ENCODE peak calls at places on chromosomes 1 and 21, in ten cellular contexts. Y is HCT116, V is H9, S is SK-N-SH, L is colonic mucosa, M is IMR-90, D is PC-3, F is MM.1S, P is mesenchymal stem cell, J is mesendoderm. R is an unnamed sample.
A peak's percentile ranks its signal among the peaks of the same experiment; 100 is the strongest.

GRCh38 chr1:26016258-26016943 is 5.2 kb upstream of the EXTL1 start:
- DNase-seq in J (no peak), P (peak; percentile 55), F (no peak), M (peak; percentile 29), S (no peak), Y (no peak), D (no peak), V (no peak), L (no peak), R (no peak)

GRCh38 chr1:184769241-184769640 is 14.6 kb upstream of the EDEM3 start:
- DNase-seq in Y (no peak), M (no peak), D (no peak), F (no peak), L (no peak), S (no peak), P (no peak), J (no peak), V (no peak), R (no peak)

GRCh38 chr1:226651732-226652105 is 87.4 kb downstream of the ITPKB start:
- DNase-seq in S (no peak), V (no peak), L (no peak), F (no peak), J (no peak), Y (no peak), M (no peak), P (no peak), D (no peak), R (no peak)

GRCh38 chr1:18941221-18942141 is 15.0 kb downstream of the IFFO2 start:
- DNase-seq in D (peak; percentile 63), M (peak; percentile 97), J (peak; percentile 67), V (peak; percentile 63), Y (peak; percentile 32), L (no peak), S (no peak), P (no peak), F (no peak), R (no peak)

GRCh38 chr1:245599413-245600174 is 444.8 kb downstream of the KIF26B start:
- DNase-seq in J (peak; percentile 73), Y (no peak), V (peak; percentile 28), M (peak; percentile 94), S (no peak), P (peak; percentile 97), L (no peak), D (no peak), F (no peak), R (no peak)

GRCh38 chr1:6110326-6110725 is 64.6 kb downstream of the KCNAB2 start:
- DNase-seq in J (no peak), S (no peak), D (no peak), V (no peak), M (no peak), Y (no peak), P (no peak), L (no peak), F (no peak), R (no peak)

GRCh38 chr1:77465139-77465538 is 183.3 kb downstream of the AK5 start:
- DNase-seq in V (no peak), J (no peak), S (no peak), L (no peak), F (no peak), M (peak; percentile 19), Y (no peak), D (no peak), P (no peak), R (no peak)

GRCh38 chr1:47587891-47588582 is 150.2 kb downstream of the FOXD2 start:
- DNase-seq in M (no peak), V (peak; percentile 25), F (no peak), D (no peak), Y (no peak), P (peak; percentile 36), L (peak; percentile 1), J (peak; percentile 42), S (no peak), R (no peak)

GRCh38 chr1:3169621-3170356 is 100.8 kb downstream of the PRDM16 start:
- DNase-seq in P (no peak), S (no peak), Y (no peak), D (no peak), L (no peak), J (no peak), F (no peak), V (no peak), M (no peak), R (no peak)

GRCh38 chr1:187691439-187691838 is 862.7 kb downstream of the PLA2G4A start:
- DNase-seq in V (no peak), M (peak; percentile 98), Y (peak; percentile 66), P (peak; percentile 67), L (no peak), D (peak; percentile 88), J (no peak), S (no peak), F (no peak), R (no peak)

GRCh38 chr1:73180661-73181540 is 898.6 kb upstream of the NEGR1 start:
- DNase-seq in P (no peak), Y (no peak), V (peak; percentile 47), M (no peak), D (no peak), J (no peak), S (no peak), F (no peak), L (no peak), R (no peak)

GRCh38 chr1:227766653-227767277 is 31.5 kb downstream of the SNAP47 start:
- DNase-seq in J (no peak), S (no peak), D (no peak), V (no peak), Y (no peak), M (no peak), F (no peak), L (no peak), P (no peak), R (no peak)

GRCh38 chr21:44317241-44317782 is 17.5 kb downstream of the PFKL start:
- DNase-seq in V (no peak), Y (no peak), D (no peak), J (no peak), P (no peak), L (no peak), S (no peak), M (no peak), F (no peak), R (no peak)

GRCh38 chr21:41431788-41432548 is 5.9 kb downstream of the MX1 start:
- DNase-seq in J (no peak), V (peak; percentile 13), Y (no peak), P (no peak), F (no peak), D (no peak), S (peak; percentile 31), M (no peak), L (no peak), R (no peak)

GRCh38 chr1:172946814-172947507 is 103.8 kb downstream of the TNFSF18 start:
- DNase-seq in J (no peak), V (no peak), S (no peak), D (peak; percentile 59), Y (no peak), F (no peak), L (no peak), P (peak; percentile 77), M (peak; percentile 82), R (peak; percentile 51)

GRCh38 chr1:229102741-229103480 is 168.0 kb upstream of the RAB4A start:
- DNase-seq in D (no peak), S (no peak), Y (no peak), V (peak; percentile 47), L (no peak), M (no peak), F (no peak), J (peak; percentile 43), P (no peak), R (no peak)

GRCh38 chr1:205538211-205538840 is 33.9 kb downstream of the CDK18 start:
- DNase-seq in V (no peak), M (peak; percentile 13), L (peak; percentile 11), D (peak; percentile 58), J (no peak), Y (no peak), F (no peak), S (no peak), P (peak; percentile 15), R (no peak)

GRCh38 chr1:206461602-206462455 is 8.4 kb upstream of the IKBKE start:
- DNase-seq in J (peak; percentile 74), M (peak; percentile 73), D (peak; percentile 97), Y (peak; percentile 27), F (peak; percentile 84), L (peak; percentile 85), P (peak; percentile 75), S (peak; percentile 76), V (peak; percentile 61), R (peak; percentile 77)

GRCh38 chr1:198678901-198679329 is 40.1 kb downstream of the PTPRC start:
- DNase-seq in M (no peak), F (no peak), V (peak; percentile 42), D (no peak), P (no peak), Y (no peak), L (no peak), S (no peak), J (no peak), R (no peak)
- H3K4me1 ChIP-seq in M (no peaks in the 10 kb centered on the region), F (peaks cover 31% of the 10 kb centered on the region), V (no peaks in the 10 kb centered on the region), D (peaks cover 45% of the 10 kb centered on the region), P (no peaks in the 10 kb centered on the region), Y (no peaks in the 10 kb centered on the region), L (no peaks in the 10 kb centered on the region), S (peaks cover 31% of the 10 kb centered on the region), J (no peaks in the 10 kb centered on the region), R (peaks cover 93% of the 10 kb centered on the region)

DNA sequence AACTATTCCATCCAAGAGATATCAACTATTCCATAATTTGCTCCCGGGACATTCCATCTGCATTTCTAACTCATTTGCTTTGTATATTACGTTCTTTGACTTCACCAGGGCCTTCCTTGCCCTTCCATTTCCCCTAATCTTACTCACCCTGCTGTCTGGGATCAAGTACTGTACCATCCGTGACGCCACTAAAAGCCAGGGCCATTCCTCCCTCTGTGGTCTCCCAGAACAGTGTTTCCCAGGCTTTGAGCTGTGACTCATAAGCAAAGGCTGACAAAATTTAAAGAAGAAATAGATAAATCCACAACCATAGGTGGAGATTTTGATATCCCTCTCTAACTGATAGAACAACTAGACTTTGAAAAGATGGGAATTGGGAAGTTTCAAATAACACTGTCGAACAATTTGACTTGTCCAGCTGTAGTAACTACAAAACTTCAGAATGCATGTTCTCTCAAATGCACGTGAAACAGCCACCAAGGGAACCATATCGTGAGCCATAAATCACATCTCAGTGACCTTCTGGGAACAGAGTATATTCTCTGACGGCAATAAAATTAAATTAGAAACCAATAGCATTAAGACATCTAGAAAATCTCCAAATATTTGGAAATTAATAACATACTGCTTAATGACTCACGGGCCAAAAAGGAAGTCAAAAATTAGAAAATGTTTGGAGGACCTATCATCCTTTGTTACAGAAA is 501.0 kb downstream of the SETD4 start:
- DNase-seq in Y (no peak), J (no peak), S (peak; percentile 8), F (no peak), M (peak; percentile 95), L (no peak), V (no peak), P (peak; percentile 98), D (no peak), R (no peak)
- H3K9ac ChIP-seq in Y (no peak overlapping the region), J (no peak overlapping the region), S (peak overlapping the region; percentile 66), F (no peak overlapping the region), M (no peak overlapping the region), L (no peak overlapping the region), V (no peak overlapping the region), P (peak overlapping the region; percentile 78), D (no peak overlapping the region), R (no peak overlapping the region)

GRCh38 chr1:211332839-211333238 is 6.2 kb downstream of the TRAF5 start:
- DNase-seq in Y (no peak), P (peak; percentile 47), L (no peak), S (no peak), M (peak; percentile 41), D (no peak), F (no peak), V (no peak), J (no peak), R (no peak)
- H3K4me1 ChIP-seq in Y (peaks cover 17% of the 10 kb centered on the region), P (peaks cover 16% of the 10 kb centered on the region), L (peaks cover 45% of the 10 kb centered on the region), S (no peaks in the 10 kb centered on the region), M (peaks cover 16% of the 10 kb centered on the region), D (peaks cover 36% of the 10 kb centered on the region), F (peaks cover 73% of the 10 kb centered on the region), V (peaks cover 15% of the 10 kb centered on the region), J (peaks cover 30% of the 10 kb centered on the region), R (peaks cover 23% of the 10 kb centered on the region)

GRCh38 chr1:58885998-58886397 is 102.2 kb upstream of the JUN start:
- DNase-seq in P (no peak), J (no peak), Y (no peak), V (no peak), F (no peak), M (no peak), L (peak; percentile 36), D (no peak), S (no peak), R (peak; percentile 75)
- H3K9ac ChIP-seq in P (peak overlapping the region; percentile 69), J (no peak overlapping the region), Y (no peak overlapping the region), V (no peak overlapping the region), F (no peak overlapping the region), M (no peak overlapping the region), L (no peak overlapping the region), D (no peak overlapping the region), S (no peak overlapping the region), R (peak overlapping the region; percentile 27)

R was measured in DND-41.